ENCODE peak calls at places on chromosomes 7 and 10, in eight cellular contexts. Q is GM23338; W is NCI-H187; L is PC-9; J is stimulated activated CD4-positive, alpha-beta T cell treated with anti-CD3 and anti-CD28 coated beads, Interleukin-12 subunit alpha, Interleukin-12 subunit beta, amount 100 ng/mL, for 48 hours; O is mucosa of descending colon; I is activated CD4-positive, alpha-beta T cell treated with anti-CD3 and anti-CD28 coated beads for 48 hours; A is caudate nucleus. D is an unnamed sample.

GRCh38 chr10:73088304-73088703 is 8.4 kb downstream of the P4HA1 start:
- DNase-seq in L (no peak), J (no peak), W (no peak), O (no peak), A (no peak), I (no peak), Q (no peak), D (no peak)

GRCh38 chr7:132789281-132789680 is 213.0 kb upstream of the PLXNA4 start:
- DNase-seq in O (no peak), I (no peak), L (no peak), J (no peak), W (no peak), Q (peak; percentile 53), A (no peak), D (no peak)

GRCh38 chr10:108187396-108188012 is 1023.0 kb upstream of the SORCS1 start:
- DNase-seq in A (no peak), Q (no peak), J (no peak), O (no peak), I (no peak), L (no peak), W (no peak), D (no peak)

GRCh38 chr7:47513741-47514241 is 68.1 kb downstream of the TNS3 start:
- DNase-seq in W (no peak), I (no peak), J (no peak), Q (no peak), L (no peak), O (peak; percentile 32), A (no peak), D (no peak)

GRCh38 chr7:112550468-112551060 is 69.8 kb downstream of the LSMEM1 start:
- DNase-seq in J (no peak), W (peak; percentile 24), A (no peak), Q (peak; percentile 82), L (peak; percentile 15), I (peak; percentile 17), O (no peak), D (no peak)

GRCh38 chr10:92038949-92039348 is 115.4 kb downstream of the BTAF1 start:
- DNase-seq in A (no peak), W (no peak), J (no peak), O (no peak), L (no peak), I (no peak), Q (no peak), D (no peak)

GRCh38 chr7:46004965-46005364 is 83.9 kb upstream of the IGFBP3 start:
- DNase-seq in J (no peak), W (no peak), Q (no peak), O (no peak), A (no peak), I (no peak), L (no peak), D (no peak)

GRCh38 chr7:112157072-112157471 is 49.1 kb downstream of the DOCK4 start:
- DNase-seq in J (no peak), O (no peak), A (no peak), W (no peak), I (peak; percentile 2), L (no peak), Q (no peak), D (no peak)

GRCh38 chr7:135757719-135758411 is 9.3 kb upstream of the FAM180A start:
- DNase-seq in J (no peak), A (no peak), W (no peak), L (no peak), Q (no peak), I (no peak), O (no peak), D (no peak)

GRCh38 chr7:116209561-116210070 is 723 bp upstream of the TES start:
- DNase-seq in J (no peak), O (no peak), I (peak; percentile 39), A (no peak), L (no peak), W (no peak), Q (no peak), D (no peak)

GRCh38 chr7:26648429-26649015 is 215.9 kb downstream of the SKAP2 start:
- DNase-seq in I (no peak), A (no peak), W (no peak), J (no peak), O (no peak), Q (no peak), L (no peak), D (peak; percentile 14)

GRCh38 chr7:111162692-111163091 is 71.8 kb downstream of the LRRN3 start:
- DNase-seq in O (no peak), Q (no peak), J (no peak), W (no peak), A (no peak), L (no peak), I (no peak), D (no peak)

GRCh38 chr7:68207676-68208075 is 1211.0 kb downstream of the TYW1 start:
- DNase-seq in O (no peak), Q (peak; percentile 1), I (no peak), L (no peak), A (no peak), W (no peak), J (no peak), D (no peak)

GRCh38 chr10:24811906-24812305 is 88.2 kb upstream of the ARHGAP21 start:
- DNase-seq in Q (peak; percentile 42), O (no peak), L (no peak), W (no peak), J (no peak), I (no peak), A (peak; percentile 74), D (peak; percentile 65)

GRCh38 chr10:58919927-58920654 is 256.4 kb upstream of the PHYHIPL start:
- DNase-seq in L (no peak), Q (peak; percentile 25), W (no peak), J (no peak), A (no peak), O (no peak), I (no peak), D (no peak)

D was measured in G401.